ENCODE peak calls at places on chromosomes 13 and 19, in four cellular contexts. One of them, this sample, is unnamed. For H3K9me3, the result is how much of the 10 kb centered on the place peaks cover.

GRCh38 chr13:50969691-50970090 is 60.1 kb downstream of the RNASEH2B start:
- DNase-seq in esophagus muscularis mucosa: no peak
- DNase-seq in A549: peak
- DNase-seq in colonic mucosa: no peak
- DNase-seq in this sample: no peak

GRCh38 chr13:94658926-94659649 is 53.3 kb downstream of the SOX21 start:
- DNase-seq in A549: peak
- DNase-seq in esophagus muscularis mucosa: no peak
- DNase-seq in colonic mucosa: no peak
- DNase-seq in this sample: no peak

GRCh38 chr13:72542241-72542640 is 185.2 kb downstream of the MZT1 start:
- DNase-seq in A549: no peak
- DNase-seq in colonic mucosa: no peak
- DNase-seq in esophagus muscularis mucosa: no peak
- DNase-seq in this sample: no peak

GRCh38 chr13:114130131-114130707 is 2.2 kb downstream of the RASA3 start:
- DNase-seq in colonic mucosa: no peak
- DNase-seq in esophagus muscularis mucosa: no peak
- DNase-seq in A549: no peak
- DNase-seq in this sample: no peak

GRCh38 chr19:56642711-56643459 is at the start of gene SMIM17:
- DNase-seq in esophagus muscularis mucosa: no peak
- DNase-seq in A549: no peak
- DNase-seq in colonic mucosa: no peak
- DNase-seq in this sample: no peak

GRCh38 chr13:93794197-93794885 is 567.7 kb downstream of the GPC6 start:
- DNase-seq in colonic mucosa: no peak
- DNase-seq in esophagus muscularis mucosa: no peak
- DNase-seq in A549: no peak
- DNase-seq in this sample: no peak

GRCh38 chr19:4807188-4807587 is 15.7 kb downstream of the FEM1A start:
- DNase-seq in colonic mucosa: no peak
- DNase-seq in A549: no peak
- DNase-seq in esophagus muscularis mucosa: no peak
- DNase-seq in this sample: no peak

GRCh38 chr13:32940601-32941000 is 75.6 kb upstream of the KL start:
- DNase-seq in A549: no peak
- DNase-seq in esophagus muscularis mucosa: no peak
- DNase-seq in colonic mucosa: no peak
- DNase-seq in this sample: peak

GRCh38 chr13:43848250-43848649 is 31.3 kb downstream of the CCDC122 start:
- DNase-seq in esophagus muscularis mucosa: no peak
- DNase-seq in colonic mucosa: no peak
- DNase-seq in A549: peak
- DNase-seq in this sample: no peak

GRCh38 chr13:80668452-80668851 is 327.5 kb upstream of the SPRY2 start:
- DNase-seq in esophagus muscularis mucosa: no peak
- DNase-seq in colonic mucosa: no peak
- DNase-seq in A549: no peak
- DNase-seq in this sample: no peak

GRCh38 chr13:87052731-87053130 is 618.4 kb upstream of the SLITRK5 start:
- DNase-seq in A549: no peak
- DNase-seq in colonic mucosa: no peak
- DNase-seq in esophagus muscularis mucosa: no peak
- DNase-seq in this sample: no peak

GRCh38 chr13:49669735-49670309 is 21.5 kb downstream of the EBPL start:
- DNase-seq in A549: peak
- DNase-seq in esophagus muscularis mucosa: no peak
- DNase-seq in colonic mucosa: peak
- DNase-seq in this sample: peak

GRCh38 chr19:22286151-22286810 is at the start of gene ZNF729:
- DNase-seq in colonic mucosa: no peak
- DNase-seq in esophagus muscularis mucosa: no peak
- DNase-seq in A549: no peak
- DNase-seq in this sample: no peak
- H3K4me3 ChIP-seq in colonic mucosa: no peak
- H3K4me3 ChIP-seq in esophagus muscularis mucosa: peak
- H3K4me3 ChIP-seq in A549: no peak
- H3K4me3 ChIP-seq in this sample: no peak

GRCh38 chr19:51965583-51965982 is 21.1 kb downstream of the ZNF350 start:
- DNase-seq in A549: no peak
- DNase-seq in esophagus muscularis mucosa: no peak
- DNase-seq in colonic mucosa: no peak
- DNase-seq in this sample: no peak
- H3K9me3 ChIP-seq in A549: half or more
- H3K9me3 ChIP-seq in esophagus muscularis mucosa: half or more
- H3K9me3 ChIP-seq in colonic mucosa: under half
- H3K9me3 ChIP-seq in this sample: half or more

DNA sequence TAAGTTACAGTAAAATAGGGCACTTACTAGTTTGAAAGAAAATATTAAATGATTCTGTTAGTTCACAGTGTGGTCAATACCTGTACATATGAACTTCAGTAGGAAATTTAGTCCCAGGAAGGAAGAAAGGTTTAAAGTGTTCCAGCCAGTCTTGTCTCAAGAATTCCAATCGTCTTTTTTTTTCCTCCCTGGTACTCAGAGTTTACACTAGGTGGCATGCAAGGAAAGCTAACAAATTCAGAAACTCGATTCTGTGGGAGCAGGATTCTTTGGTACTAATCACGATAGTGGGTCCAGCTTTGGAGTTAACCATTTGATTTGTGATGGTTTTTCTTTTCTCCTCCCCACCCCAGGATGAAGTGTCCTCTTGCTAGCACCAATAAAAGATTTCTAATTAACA is 43.6 kb downstream of the POLR1D start:
- DNase-seq in esophagus muscularis mucosa: no peak
- DNase-seq in colonic mucosa: no peak
- DNase-seq in A549: peak
- DNase-seq in this sample: no peak
- TF ChIP-seq CTCF in esophagus muscularis mucosa: peak
- TF ChIP-seq CTCF in colonic mucosa: no peak
- TF ChIP-seq CTCF in A549: no peak
- TF ChIP-seq CTCF in this sample: no peak

GRCh38 chr19:38838208-38838985 is 6.8 kb upstream of the ECH1 start:
- DNase-seq in esophagus muscularis mucosa: no peak
- DNase-seq in A549: peak
- DNase-seq in colonic mucosa: no peak
- DNase-seq in this sample: no peak
- H3K4me3 ChIP-seq in esophagus muscularis mucosa: no peak
- H3K4me3 ChIP-seq in A549: no peak
- H3K4me3 ChIP-seq in colonic mucosa: no peak
- H3K4me3 ChIP-seq in this sample: no peak

GRCh38 chr13:99027260-99027659 is 49.4 kb upstream of the DOCK9 start:
- DNase-seq in esophagus muscularis mucosa: peak
- DNase-seq in A549: no peak
- DNase-seq in colonic mucosa: no peak
- DNase-seq in this sample: no peak

GRCh38 chr13:99028890-99029289 is 51.0 kb upstream of the DOCK9 start:
- DNase-seq in colonic mucosa: peak
- DNase-seq in A549: peak
- DNase-seq in esophagus muscularis mucosa: peak
- DNase-seq in this sample: no peak

GRCh38 chr13:99018418-99019180 is 40.7 kb upstream of the DOCK9 start:
- DNase-seq in esophagus muscularis mucosa: peak
- DNase-seq in A549: no peak
- DNase-seq in colonic mucosa: no peak
- DNase-seq in this sample: no peak

GRCh38 chr13:99027661-99028425 is 50.0 kb upstream of the DOCK9 start:
- DNase-seq in esophagus muscularis mucosa: peak
- DNase-seq in A549: no peak
- DNase-seq in colonic mucosa: no peak
- DNase-seq in this sample: no peak

GRCh38 chr13:99022953-99023352 is 45.1 kb upstream of the DOCK9 start:
- DNase-seq in A549: no peak
- DNase-seq in esophagus muscularis mucosa: peak
- DNase-seq in colonic mucosa: no peak
- DNase-seq in this sample: no peak
- H3K9me3 ChIP-seq in A549: under half
- H3K9me3 ChIP-seq in esophagus muscularis mucosa: under half
- H3K9me3 ChIP-seq in colonic mucosa: under half
- H3K9me3 ChIP-seq in this sample: under half

GRCh38 chr19:14089662-14090508 is 666 bp downstream of the SAMD1 start:
- DNase-seq in A549: peak
- DNase-seq in colonic mucosa: no peak
- DNase-seq in esophagus muscularis mucosa: no peak
- DNase-seq in this sample: peak

GRCh38 chr19:14088634-14089411 is 1.7 kb downstream of the SAMD1 start:
- DNase-seq in colonic mucosa: no peak
- DNase-seq in esophagus muscularis mucosa: no peak
- DNase-seq in A549: no peak
- DNase-seq in this sample: no peak

GRCh38 chr19:14091086-14091884 is 734 bp upstream of the SAMD1 start:
- DNase-seq in A549: peak
- DNase-seq in colonic mucosa: peak
- DNase-seq in esophagus muscularis mucosa: no peak
- DNase-seq in this sample: peak

GRCh38 chr19:14090509-14091085 is at the start of gene SAMD1:
- DNase-seq in esophagus muscularis mucosa: peak
- DNase-seq in A549: peak
- DNase-seq in colonic mucosa: peak
- DNase-seq in this sample: peak

GRCh38 chr19:14089412-14089661 is 1.2 kb downstream of the SAMD1 start:
- DNase-seq in A549: peak
- DNase-seq in esophagus muscularis mucosa: no peak
- DNase-seq in colonic mucosa: no peak
- DNase-seq in this sample: no peak
- TF ChIP-seq CTCF in A549: no peak
- TF ChIP-seq CTCF in esophagus muscularis mucosa: no peak
- TF ChIP-seq CTCF in colonic mucosa: no peak
- TF ChIP-seq CTCF in this sample: no peak

DNA sequence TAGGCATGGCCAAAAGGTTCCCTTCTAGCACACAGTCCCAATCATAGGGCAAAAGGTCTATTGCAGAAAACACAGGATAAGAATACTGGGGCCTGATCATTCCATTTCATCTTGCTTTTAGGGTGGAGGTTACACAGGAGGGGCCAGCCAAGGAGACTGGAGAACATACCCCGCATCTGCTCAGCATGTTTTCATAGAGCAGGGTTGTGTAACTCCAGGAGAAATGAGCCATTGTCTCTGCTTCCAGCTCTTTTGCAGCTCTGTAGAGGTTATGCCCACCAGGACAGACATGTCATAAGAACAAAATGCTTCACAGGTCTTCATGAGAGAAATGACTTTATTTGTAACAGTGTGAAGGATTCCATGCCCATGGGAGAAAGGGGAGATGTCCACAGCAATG is 742.8 kb downstream of the DACH1 start:
- DNase-seq in colonic mucosa: no peak
- DNase-seq in A549: no peak
- DNase-seq in esophagus muscularis mucosa: no peak
- DNase-seq in this sample: no peak
- H3K4me3 ChIP-seq in colonic mucosa: no peak
- H3K4me3 ChIP-seq in A549: no peak
- H3K4me3 ChIP-seq in esophagus muscularis mucosa: no peak
- H3K4me3 ChIP-seq in this sample: no peak

GRCh38 chr13:60754211-60754610 is 357.2 kb downstream of the TDRD3 start:
- DNase-seq in A549: no peak
- DNase-seq in esophagus muscularis mucosa: no peak
- DNase-seq in colonic mucosa: no peak
- DNase-seq in this sample: no peak
- H3K9me3 ChIP-seq in A549: under half
- H3K9me3 ChIP-seq in esophagus muscularis mucosa: under half
- H3K9me3 ChIP-seq in colonic mucosa: under half
- H3K9me3 ChIP-seq in this sample: under half

DNA sequence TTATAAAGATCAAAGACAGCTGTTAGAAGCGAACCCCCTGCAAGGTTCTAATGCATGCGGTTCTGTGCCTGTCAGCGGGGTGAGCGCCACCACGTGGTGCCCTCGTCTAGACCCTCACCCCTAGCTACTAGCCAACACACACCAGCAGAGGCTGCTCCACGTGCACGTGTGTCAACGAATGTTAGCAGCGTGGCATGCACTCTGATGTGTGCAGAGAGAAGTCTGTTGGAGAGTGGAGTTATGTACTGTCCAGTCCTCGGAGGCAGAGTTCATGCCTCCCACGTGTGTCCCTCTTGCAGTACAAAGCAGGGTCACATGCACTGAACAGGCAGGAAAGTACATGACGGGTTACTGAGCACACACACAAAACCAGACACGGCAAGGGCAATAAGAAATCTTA is 75.0 kb upstream of the SLC15A1 start:
- DNase-seq in colonic mucosa: no peak
- DNase-seq in esophagus muscularis mucosa: no peak
- DNase-seq in A549: no peak
- DNase-seq in this sample: no peak
- TF ChIP-seq CTCF in colonic mucosa: no peak
- TF ChIP-seq CTCF in esophagus muscularis mucosa: no peak
- TF ChIP-seq CTCF in A549: no peak
- TF ChIP-seq CTCF in this sample: no peak

This sample was measured in mucosa of descending colon.